ENCODE peak calls at places on chromosome 18, in five cellular contexts. One of them, this sample, is unnamed.

GRCh38 chr18:76579301-76579695 is 84.3 kb upstream of the ZNF516 start:
- DNase-seq in NCI-H2171 treated with DMSO at 0.1 percent for 48 hours: no peak
- DNase-seq in iPS-NIHi11: no peak
- DNase-seq in activated gamma-delta T cell treated with Interleukin-2 at 50 U/mL for 16 hours: no peak
- DNase-seq in anterior cingulate cortex: no peak
- DNase-seq in this sample: no peak

GRCh38 chr18:58562146-58562998 is 66.5 kb downstream of the ALPK2 start:
- DNase-seq in NCI-H2171 treated with DMSO at 0.1 percent for 48 hours: no peak
- DNase-seq in anterior cingulate cortex: no peak
- DNase-seq in iPS-NIHi11: no peak
- DNase-seq in activated gamma-delta T cell treated with Interleukin-2 at 50 U/mL for 16 hours: no peak
- DNase-seq in this sample: no peak

GRCh38 chr18:9822587-9822986 is 63.2 kb upstream of the TXNDC2 start:
- DNase-seq in anterior cingulate cortex: no peak
- DNase-seq in activated gamma-delta T cell treated with Interleukin-2 at 50 U/mL for 16 hours: no peak
- DNase-seq in NCI-H2171 treated with DMSO at 0.1 percent for 48 hours: no peak
- DNase-seq in iPS-NIHi11: no peak
- DNase-seq in this sample: no peak

GRCh38 chr18:47737956-47738355 is 192.5 kb downstream of the SMAD2 start:
- DNase-seq in activated gamma-delta T cell treated with Interleukin-2 at 50 U/mL for 16 hours: no peak
- DNase-seq in iPS-NIHi11: no peak
- DNase-seq in NCI-H2171 treated with DMSO at 0.1 percent for 48 hours: no peak
- DNase-seq in anterior cingulate cortex: no peak
- DNase-seq in this sample: no peak

GRCh38 chr18:14933049-14933851 is 185.3 kb downstream of the ANKRD30B start:
- DNase-seq in activated gamma-delta T cell treated with Interleukin-2 at 50 U/mL for 16 hours: no peak
- DNase-seq in iPS-NIHi11: no peak
- DNase-seq in NCI-H2171 treated with DMSO at 0.1 percent for 48 hours: no peak
- DNase-seq in anterior cingulate cortex: no peak
- DNase-seq in this sample: no peak

GRCh38 chr18:73980289-73980979 is 167.2 kb downstream of the FBXO15 start:
- DNase-seq in activated gamma-delta T cell treated with Interleukin-2 at 50 U/mL for 16 hours: no peak
- DNase-seq in NCI-H2171 treated with DMSO at 0.1 percent for 48 hours: no peak
- DNase-seq in anterior cingulate cortex: no peak
- DNase-seq in iPS-NIHi11: peak
- DNase-seq in this sample: no peak

GRCh38 chr18:7766383-7766782 is 199.3 kb downstream of the PTPRM start:
- DNase-seq in NCI-H2171 treated with DMSO at 0.1 percent for 48 hours: no peak
- DNase-seq in anterior cingulate cortex: no peak
- DNase-seq in iPS-NIHi11: peak
- DNase-seq in activated gamma-delta T cell treated with Interleukin-2 at 50 U/mL for 16 hours: no peak
- DNase-seq in this sample: no peak

GRCh38 chr18:69397096-69397495 is 3.6 kb upstream of the DOK6 start:
- DNase-seq in activated gamma-delta T cell treated with Interleukin-2 at 50 U/mL for 16 hours: no peak
- DNase-seq in iPS-NIHi11: peak
- DNase-seq in anterior cingulate cortex: no peak
- DNase-seq in NCI-H2171 treated with DMSO at 0.1 percent for 48 hours: no peak
- DNase-seq in this sample: no peak

GRCh38 chr18:76246579-76246978 is 248.5 kb downstream of the ZNF516 start:
- DNase-seq in activated gamma-delta T cell treated with Interleukin-2 at 50 U/mL for 16 hours: no peak
- DNase-seq in NCI-H2171 treated with DMSO at 0.1 percent for 48 hours: no peak
- DNase-seq in anterior cingulate cortex: no peak
- DNase-seq in iPS-NIHi11: no peak
- DNase-seq in this sample: no peak

GRCh38 chr18:35463050-35463449 is 34.7 kb downstream of the INO80C start:
- DNase-seq in anterior cingulate cortex: no peak
- DNase-seq in iPS-NIHi11: no peak
- DNase-seq in NCI-H2171 treated with DMSO at 0.1 percent for 48 hours: no peak
- DNase-seq in activated gamma-delta T cell treated with Interleukin-2 at 50 U/mL for 16 hours: no peak
- DNase-seq in this sample: no peak

GRCh38 chr18:60347526-60348045 is 25.0 kb downstream of the MC4R start:
- DNase-seq in iPS-NIHi11: no peak
- DNase-seq in NCI-H2171 treated with DMSO at 0.1 percent for 48 hours: no peak
- DNase-seq in anterior cingulate cortex: no peak
- DNase-seq in activated gamma-delta T cell treated with Interleukin-2 at 50 U/mL for 16 hours: no peak
- DNase-seq in this sample: no peak

GRCh38 chr18:46435031-46435430 is 222.0 kb downstream of the LOXHD1 start:
- DNase-seq in activated gamma-delta T cell treated with Interleukin-2 at 50 U/mL for 16 hours: no peak
- DNase-seq in anterior cingulate cortex: no peak
- DNase-seq in iPS-NIHi11: no peak
- DNase-seq in NCI-H2171 treated with DMSO at 0.1 percent for 48 hours: no peak
- DNase-seq in this sample: no peak

GRCh38 chr18:36287653-36288052 is 9.9 kb upstream of the FHOD3 start:
- DNase-seq in activated gamma-delta T cell treated with Interleukin-2 at 50 U/mL for 16 hours: no peak
- DNase-seq in anterior cingulate cortex: no peak
- DNase-seq in NCI-H2171 treated with DMSO at 0.1 percent for 48 hours: no peak
- DNase-seq in iPS-NIHi11: no peak
- DNase-seq in this sample: no peak

GRCh38 chr18:36449451-36449850 is 151.9 kb downstream of the FHOD3 start:
- DNase-seq in anterior cingulate cortex: no peak
- DNase-seq in NCI-H2171 treated with DMSO at 0.1 percent for 48 hours: no peak
- DNase-seq in iPS-NIHi11: no peak
- DNase-seq in activated gamma-delta T cell treated with Interleukin-2 at 50 U/mL for 16 hours: no peak
- DNase-seq in this sample: no peak

GRCh38 chr18:24019641-24020331 is 5.2 kb downstream of the TTC39C start:
- DNase-seq in iPS-NIHi11: no peak
- DNase-seq in NCI-H2171 treated with DMSO at 0.1 percent for 48 hours: no peak
- DNase-seq in anterior cingulate cortex: no peak
- DNase-seq in activated gamma-delta T cell treated with Interleukin-2 at 50 U/mL for 16 hours: peak
- DNase-seq in this sample: no peak

GRCh38 chr18:49690307-49690706 is 123.0 kb downstream of the ACAA2 start:
- DNase-seq in anterior cingulate cortex: no peak
- DNase-seq in NCI-H2171 treated with DMSO at 0.1 percent for 48 hours: no peak
- DNase-seq in iPS-NIHi11: no peak
- DNase-seq in activated gamma-delta T cell treated with Interleukin-2 at 50 U/mL for 16 hours: no peak
- DNase-seq in this sample: no peak

GRCh38 chr18:50169149-50169548 is 25.8 kb downstream of the MYO5B start:
- DNase-seq in NCI-H2171 treated with DMSO at 0.1 percent for 48 hours: no peak
- DNase-seq in iPS-NIHi11: no peak
- DNase-seq in anterior cingulate cortex: no peak
- DNase-seq in activated gamma-delta T cell treated with Interleukin-2 at 50 U/mL for 16 hours: no peak
- DNase-seq in this sample: no peak

GRCh38 chr18:59198215-59198614 is 21.7 kb upstream of the GRP start:
- DNase-seq in NCI-H2171 treated with DMSO at 0.1 percent for 48 hours: no peak
- DNase-seq in activated gamma-delta T cell treated with Interleukin-2 at 50 U/mL for 16 hours: no peak
- DNase-seq in anterior cingulate cortex: no peak
- DNase-seq in iPS-NIHi11: no peak
- DNase-seq in this sample: no peak

GRCh38 chr18:28995319-28995718 is 818.4 kb upstream of the CDH2 start:
- DNase-seq in anterior cingulate cortex: no peak
- DNase-seq in NCI-H2171 treated with DMSO at 0.1 percent for 48 hours: peak
- DNase-seq in iPS-NIHi11: no peak
- DNase-seq in activated gamma-delta T cell treated with Interleukin-2 at 50 U/mL for 16 hours: no peak
- DNase-seq in this sample: no peak

GRCh38 chr18:13460946-13461345 is 242.4 kb downstream of the LDLRAD4 start:
- DNase-seq in activated gamma-delta T cell treated with Interleukin-2 at 50 U/mL for 16 hours: no peak
- DNase-seq in NCI-H2171 treated with DMSO at 0.1 percent for 48 hours: no peak
- DNase-seq in iPS-NIHi11: no peak
- DNase-seq in anterior cingulate cortex: no peak
- DNase-seq in this sample: no peak

GRCh38 chr18:66734451-66734850 is 130.6 kb upstream of the CDH19 start:
- DNase-seq in anterior cingulate cortex: no peak
- DNase-seq in NCI-H2171 treated with DMSO at 0.1 percent for 48 hours: no peak
- DNase-seq in iPS-NIHi11: no peak
- DNase-seq in activated gamma-delta T cell treated with Interleukin-2 at 50 U/mL for 16 hours: no peak
- DNase-seq in this sample: no peak

GRCh38 chr18:29874519-29875098 is 1167.9 kb downstream of the DSC3 start:
- DNase-seq in iPS-NIHi11: peak
- DNase-seq in activated gamma-delta T cell treated with Interleukin-2 at 50 U/mL for 16 hours: no peak
- DNase-seq in anterior cingulate cortex: no peak
- DNase-seq in NCI-H2171 treated with DMSO at 0.1 percent for 48 hours: peak
- DNase-seq in this sample: no peak

GRCh38 chr18:58194028-58194427 is 150.0 kb downstream of the NEDD4L start:
- DNase-seq in anterior cingulate cortex: no peak
- DNase-seq in activated gamma-delta T cell treated with Interleukin-2 at 50 U/mL for 16 hours: no peak
- DNase-seq in iPS-NIHi11: peak
- DNase-seq in NCI-H2171 treated with DMSO at 0.1 percent for 48 hours: no peak
- DNase-seq in this sample: no peak

GRCh38 chr18:35435420-35435819 is 58.3 kb upstream of the ZNF396 start:
- DNase-seq in iPS-NIHi11: no peak
- DNase-seq in anterior cingulate cortex: no peak
- DNase-seq in activated gamma-delta T cell treated with Interleukin-2 at 50 U/mL for 16 hours: no peak
- DNase-seq in NCI-H2171 treated with DMSO at 0.1 percent for 48 hours: no peak
- DNase-seq in this sample: no peak

GRCh38 chr18:37567994-37568359 is 2.4 kb upstream of the CELF4 start:
- DNase-seq in anterior cingulate cortex: no peak
- DNase-seq in activated gamma-delta T cell treated with Interleukin-2 at 50 U/mL for 16 hours: no peak
- DNase-seq in NCI-H2171 treated with DMSO at 0.1 percent for 48 hours: no peak
- DNase-seq in iPS-NIHi11: no peak
- DNase-seq in this sample: no peak

GRCh38 chr18:31261792-31262582 is 56.0 kb upstream of the DSG1 start:
- DNase-seq in iPS-NIHi11: no peak
- DNase-seq in anterior cingulate cortex: no peak
- DNase-seq in NCI-H2171 treated with DMSO at 0.1 percent for 48 hours: no peak
- DNase-seq in activated gamma-delta T cell treated with Interleukin-2 at 50 U/mL for 16 hours: no peak
- DNase-seq in this sample: no peak

GRCh38 chr18:8286303-8286702 is 322.9 kb upstream of the RAB12 start:
- DNase-seq in activated gamma-delta T cell treated with Interleukin-2 at 50 U/mL for 16 hours: no peak
- DNase-seq in anterior cingulate cortex: no peak
- DNase-seq in iPS-NIHi11: no peak
- DNase-seq in NCI-H2171 treated with DMSO at 0.1 percent for 48 hours: no peak
- DNase-seq in this sample: no peak